ENCODE peak calls at places on chromosome 12, in eight cellular contexts. W is tibial nerve, S is nephron progenitor cell, I is endothelial cell, C is AG09319, Q is GM12865, D is heart right ventricle, B is GM06990. X is an unnamed sample.

GRCh38 chr12:109727746-109728726 is 14.4 kb downstream of the FAM222A start:
- DNase-seq in C (no peak), D (no peak), W (no peak), I (no peak), Q (no peak), S (no peak), B (no peak), X (no peak)

GRCh38 chr12:113742801-113743200 is 223.3 kb downstream of the RBM19 start:
- DNase-seq in B (no peak), I (no peak), C (no peak), W (no peak), S (no peak), D (no peak), Q (no peak), X (no peak)

GRCh38 chr12:1457901-1458300 is 136.5 kb downstream of the FBXL14 start:
- DNase-seq in I (no peak), D (no peak), W (no peak), C (peak), S (no peak), Q (no peak), B (no peak), X (no peak)

GRCh38 chr12:47753021-47754001 is 5.4 kb downstream of the RAPGEF3 start:
- DNase-seq in Q (peak), W (no peak), I (peak), D (peak), C (no peak), B (no peak), S (peak), X (no peak)

GRCh38 chr12:49974231-49974675 is 1.5 kb downstream of the AQP6 start:
- DNase-seq in B (no peak), I (peak), D (peak), Q (no peak), W (peak), C (peak), S (peak), X (no peak)

GRCh38 chr12:66708704-66709443 is 30.0 kb upstream of the GRIP1 start:
- DNase-seq in W (no peak), C (no peak), I (no peak), Q (peak), B (no peak), S (no peak), D (no peak), X (no peak)

GRCh38 chr12:104190151-104190550 is 25.4 kb upstream of the TXNRD1 start:
- DNase-seq in I (no peak), C (peak), Q (no peak), W (no peak), S (no peak), D (no peak), B (no peak), X (no peak)

GRCh38 chr12:97300921-97301320 is 161.7 kb upstream of the RMST start:
- DNase-seq in D (no peak), I (no peak), B (no peak), W (no peak), Q (no peak), C (no peak), S (no peak), X (no peak)

GRCh38 chr12:125267114-125267513 is 201.9 kb downstream of the AACS start:
- DNase-seq in B (no peak), Q (no peak), C (no peak), S (no peak), D (no peak), I (no peak), W (no peak), X (no peak)

GRCh38 chr12:15563683-15564082 is 225.5 kb downstream of the EPS8 start:
- DNase-seq in Q (no peak), D (no peak), B (no peak), I (no peak), W (peak), C (no peak), S (no peak), X (no peak)

GRCh38 chr12:68016136-68016535 is 26.9 kb downstream of the IFNG-AS1 start:
- DNase-seq in D (no peak), S (no peak), C (no peak), I (no peak), B (no peak), W (no peak), Q (no peak), X (no peak)

GRCh38 chr12:67909091-67909531 is 80.1 kb upstream of the IFNG-AS1 start:
- DNase-seq in B (no peak), Q (no peak), S (no peak), D (no peak), C (peak), I (no peak), W (no peak), X (no peak)

GRCh38 chr12:68953536-68953935 is 20.6 kb upstream of the CPM start:
- DNase-seq in C (no peak), Q (no peak), I (no peak), S (no peak), B (no peak), D (no peak), W (no peak), X (no peak)

GRCh38 chr12:127957001-127957660 is 309.8 kb upstream of the TMEM132C start:
- DNase-seq in S (no peak), D (no peak), I (no peak), W (no peak), C (no peak), B (no peak), Q (no peak), X (no peak)

GRCh38 chr12:32478858-32479257 is 79.5 kb downstream of the FGD4 start:
- DNase-seq in S (no peak), D (no peak), Q (no peak), B (no peak), W (no peak), C (no peak), I (no peak), X (no peak)

GRCh38 chr12:20458011-20458410 is 89.7 kb downstream of the PDE3A start:
- DNase-seq in S (no peak), D (no peak), I (no peak), W (no peak), B (no peak), C (no peak), Q (no peak), X (no peak)

GRCh38 chr12:54017845-54018607 is 9.2 kb downstream of the HOXC8 start:
- DNase-seq in Q (peak), I (peak), B (peak), W (peak), C (no peak), D (peak), S (peak), X (peak)

GRCh38 chr12:81585787-81586186 is 173.4 kb downstream of the PPFIA2 start:
- DNase-seq in D (no peak), B (no peak), W (no peak), Q (no peak), I (no peak), S (no peak), C (no peak), X (no peak)

GRCh38 chr12:25497021-25497420 is 56.1 kb downstream of the LMNTD1 start:
- DNase-seq in I (no peak), D (no peak), B (no peak), C (no peak), Q (no peak), W (no peak), S (no peak), X (no peak)

GRCh38 chr12:123748661-123749060 is 13.4 kb upstream of the DNAH10 start:
- DNase-seq in Q (no peak), I (no peak), C (no peak), D (no peak), B (no peak), S (no peak), W (no peak), X (no peak)

GRCh38 chr12:111304642-111305071 is 64.2 kb downstream of the PHETA1 start:
- DNase-seq in B (no peak), Q (peak), I (peak), C (no peak), W (no peak), D (no peak), S (peak), X (no peak)

GRCh38 chr12:95956557-95957145 is 13.5 kb downstream of the AMDHD1 start:
- DNase-seq in Q (no peak), I (no peak), C (no peak), W (no peak), B (no peak), D (no peak), S (no peak), X (no peak)

GRCh38 chr12:6323340-6323994 is 13.0 kb downstream of the PLEKHG6 start:
- DNase-seq in Q (peak), C (peak), D (no peak), W (no peak), B (peak), I (peak), S (no peak), X (no peak)

GRCh38 chr12:3303410-3304136 is 187.4 kb upstream of the PRMT8 start:
- DNase-seq in B (no peak), Q (no peak), S (peak), C (no peak), W (no peak), I (peak), D (no peak), X (no peak)

GRCh38 chr12:50058743-50059312 is 1.4 kb downstream of the ASIC1 start:
- DNase-seq in C (no peak), D (no peak), B (no peak), Q (no peak), W (no peak), I (no peak), S (no peak), X (no peak)

GRCh38 chr12:93109794-93110203 is 180.7 kb upstream of the EEA1 start:
- DNase-seq in Q (peak), I (no peak), S (peak), B (peak), W (no peak), C (no peak), D (no peak), X (no peak)

GRCh38 chr12:24975425-24975824 is 26.5 kb upstream of the BCAT1 start:
- DNase-seq in C (no peak), S (peak), D (no peak), B (no peak), I (no peak), Q (no peak), W (no peak), X (no peak)

GRCh38 chr12:25045869-25046268 is 97.0 kb upstream of the BCAT1 start:
- DNase-seq in Q (no peak), S (no peak), I (no peak), C (no peak), B (no peak), D (no peak), W (no peak), X (no peak)

GRCh38 chr12:12976366-12976765 is 23.7 kb downstream of the HEBP1 start:
- DNase-seq in Q (no peak), W (peak), S (no peak), I (no peak), B (no peak), D (no peak), C (peak), X (no peak)

GRCh38 chr12:12974211-12974610 is 22.2 kb upstream of the GPRC5D start:
- DNase-seq in C (no peak), I (no peak), B (no peak), D (no peak), Q (no peak), S (no peak), W (no peak), X (no peak)

GRCh38 chr12:12973019-12973418 is 21.0 kb upstream of the GPRC5D start:
- DNase-seq in Q (no peak), B (no peak), S (no peak), I (no peak), W (no peak), D (no peak), C (no peak), X (no peak)

GRCh38 chr12:12977231-12977630 is 22.8 kb downstream of the HEBP1 start:
- DNase-seq in S (no peak), I (no peak), D (no peak), W (no peak), B (no peak), Q (no peak), C (no peak), X (no peak)

DNA sequence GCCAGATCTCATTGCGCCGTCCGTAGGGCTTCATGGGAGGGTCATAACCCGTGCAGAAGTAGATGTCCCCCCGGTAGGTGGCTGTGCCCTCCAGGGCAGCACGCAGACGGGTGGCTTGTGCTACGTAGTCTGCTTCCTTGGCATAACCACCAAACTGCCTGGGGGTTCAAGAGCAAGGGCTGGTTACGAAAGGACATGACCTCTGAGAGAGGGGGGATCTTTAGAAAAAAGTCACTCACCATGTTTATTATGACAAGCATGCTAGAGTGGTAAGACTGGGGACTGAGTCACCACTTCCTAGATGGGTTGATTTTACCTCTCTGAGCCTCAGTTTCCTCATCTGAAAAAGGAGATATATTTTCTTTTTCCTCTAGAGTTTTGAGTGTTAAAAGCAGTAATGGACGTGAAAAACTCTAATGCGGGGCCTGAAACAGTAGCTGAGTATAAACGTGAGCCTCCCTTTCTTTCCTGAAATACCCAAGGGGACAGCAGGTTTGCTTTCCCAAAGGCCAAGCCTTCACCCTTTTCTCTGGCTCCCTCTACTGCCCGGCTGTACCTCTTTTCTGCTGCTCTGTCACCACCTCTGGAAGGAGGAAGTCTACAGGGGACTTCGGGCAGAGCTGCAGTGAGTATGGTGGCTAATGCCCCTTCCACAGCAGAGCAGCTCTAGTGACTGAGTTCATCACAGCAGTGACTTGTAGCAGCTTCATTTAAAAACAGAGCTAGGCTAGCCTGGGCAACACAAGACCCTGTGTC is 23.5 kb upstream of the GPRC5D start:
- DNase-seq in C (no peak), D (no peak), I (peak), B (no peak), S (peak), W (no peak), Q (peak), X (no peak)
- TF ChIP-seq CTCF in C (peak), D (peak), I (no peak), B (peak), S (no peak), W (peak), Q (peak), X (peak)

DNA sequence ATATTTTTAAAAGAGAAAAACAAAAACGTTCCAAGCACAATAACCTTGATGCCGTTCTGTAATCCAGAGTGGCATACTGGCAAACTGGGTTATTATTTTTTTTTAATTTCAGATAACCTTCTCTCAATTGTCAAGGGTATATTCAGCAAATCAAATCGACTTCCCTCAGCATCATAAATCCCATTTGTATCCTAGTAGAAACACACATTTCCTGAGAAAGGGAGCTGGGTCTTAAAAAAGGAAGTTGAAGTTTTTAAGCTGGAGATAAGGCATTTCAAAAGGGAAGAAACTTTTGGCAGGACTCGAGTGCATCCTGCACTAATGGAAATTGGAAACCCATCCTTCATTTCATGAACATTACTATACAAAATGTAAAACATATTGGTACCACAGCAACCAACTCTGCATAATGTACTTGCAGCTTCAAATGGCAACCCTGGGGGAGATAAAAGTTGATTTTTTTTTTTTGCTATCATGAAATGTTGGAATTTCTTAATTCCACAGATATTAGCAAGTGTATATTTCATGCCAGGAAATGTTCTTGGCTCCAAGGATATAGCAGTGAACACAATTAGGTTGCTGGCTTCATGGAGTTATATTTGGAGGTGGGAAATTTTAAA is 23.7 kb upstream of the TMCC3 start:
- DNase-seq in Q (no peak), W (no peak), I (no peak), C (no peak), D (no peak), S (no peak), B (no peak), X (no peak)
- TF ChIP-seq CTCF in Q (no peak), W (no peak), I (no peak), C (no peak), D (no peak), S (no peak), B (no peak), X (no peak)

GRCh38 chr12:52307836-52308806 is 13.1 kb downstream of the KRT83 start:
- DNase-seq in I (peak), B (peak), C (peak), D (peak), Q (no peak), W (no peak), S (peak), X (no peak)

GRCh38 chr12:52300796-52301691 is 9.7 kb upstream of the KRT81 start:
- DNase-seq in Q (no peak), B (no peak), S (peak), I (no peak), W (no peak), C (no peak), D (no peak), X (no peak)

GRCh38 chr12:52308807-52309425 is 12.3 kb downstream of the KRT83 start:
- DNase-seq in D (no peak), S (no peak), C (no peak), B (no peak), Q (no peak), W (no peak), I (no peak), X (no peak)

GRCh38 chr12:52310622-52311281 is 10.4 kb downstream of the KRT83 start:
- DNase-seq in B (no peak), C (no peak), W (no peak), S (no peak), I (no peak), Q (no peak), D (no peak), X (no peak)

GRCh38 chr12:52305921-52306705 is 14.8 kb upstream of the KRT81 start:
- DNase-seq in Q (no peak), B (no peak), C (no peak), D (no peak), W (no peak), S (no peak), I (peak), X (no peak)
- TF ChIP-seq CTCF in Q (peak), B (peak), C (peak), D (peak), W (no peak), S (peak), I (peak), X (no peak)

GRCh38 chr12:75844049-75844448 is 187.5 kb downstream of the PHLDA1 start:
- DNase-seq in C (no peak), D (no peak), Q (no peak), S (no peak), W (no peak), I (no peak), B (no peak), X (no peak)
- TF ChIP-seq CTCF in C (no peak), D (no peak), Q (no peak), S (no peak), W (no peak), I (no peak), B (no peak), X (no peak)

GRCh38 chr12:62681306-62681705 is 214.7 kb downstream of the MON2 start:
- DNase-seq in S (no peak), B (no peak), Q (no peak), I (no peak), W (no peak), C (no peak), D (no peak), X (no peak)
- TF ChIP-seq CTCF in S (no peak), B (no peak), Q (no peak), I (no peak), W (no peak), C (no peak), D (no peak), X (no peak)

GRCh38 chr12:112686373-112686772 is 105.2 kb upstream of the RPH3A start:
- DNase-seq in Q (no peak), B (no peak), C (no peak), D (no peak), W (no peak), I (no peak), S (no peak), X (no peak)
- TF ChIP-seq CTCF in Q (no peak), B (no peak), C (no peak), D (no peak), W (no peak), I (no peak), S (no peak), X (no peak)

DNA sequence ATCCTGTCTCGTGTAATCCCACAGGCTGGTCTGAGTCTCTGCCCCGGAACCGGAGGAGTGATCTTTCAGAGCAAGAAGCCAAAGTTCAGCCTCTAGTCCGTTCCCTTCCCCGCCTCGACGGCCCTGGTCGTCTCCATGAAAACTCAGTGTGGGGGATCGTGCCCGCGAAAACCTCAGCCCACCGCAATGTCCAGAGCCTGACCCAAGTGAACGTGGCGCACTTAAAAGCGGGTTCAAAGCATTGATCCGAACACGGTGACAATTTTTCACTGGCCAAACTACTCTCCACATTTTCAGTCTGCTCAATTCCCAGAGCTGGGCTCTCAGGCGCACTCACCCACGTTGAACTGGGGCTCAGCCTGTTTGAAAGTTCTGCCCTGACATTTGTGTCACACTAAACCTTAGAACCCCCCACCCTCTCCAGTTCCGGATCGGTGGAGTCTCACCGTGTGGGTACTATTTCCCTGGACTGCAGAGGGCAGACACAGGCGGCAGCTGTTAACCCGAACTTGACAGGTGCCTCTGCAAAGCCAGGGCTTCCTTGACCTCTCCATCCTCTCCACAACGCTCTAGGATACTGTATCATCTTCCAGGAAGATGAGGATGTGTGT is 883 bp upstream of the PRICKLE1 start:
- DNase-seq in B (peak), S (peak), W (no peak), C (no peak), I (peak), Q (peak), D (peak), X (no peak)
- TF ChIP-seq CTCF in B (no peak), S (no peak), W (no peak), C (no peak), I (no peak), Q (no peak), D (peak), X (no peak)

GRCh38 chr12:116853507-116853906 is 27.7 kb downstream of the HRK start:
- DNase-seq in I (no peak), C (no peak), D (no peak), Q (no peak), B (no peak), W (no peak), S (no peak), X (no peak)

DNA sequence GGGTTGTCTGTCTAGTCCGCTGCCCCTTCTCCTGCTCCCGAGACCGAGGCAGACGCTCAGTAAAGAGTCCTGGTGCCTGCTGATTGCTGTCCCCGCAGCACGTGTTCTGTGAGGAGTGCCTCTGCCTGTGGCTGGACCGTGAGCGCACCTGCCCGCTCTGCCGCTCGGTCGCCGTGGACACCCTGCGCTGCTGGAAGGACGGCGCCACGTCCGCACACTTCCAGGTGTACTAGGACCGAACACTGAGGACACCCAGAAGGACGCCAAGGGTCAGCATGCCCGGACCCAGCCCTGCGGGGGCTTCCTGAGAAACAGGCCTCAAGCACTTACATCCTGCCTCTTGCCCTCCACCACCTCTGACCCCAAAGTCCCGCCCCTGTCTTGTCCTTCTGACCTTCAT is 32.0 kb downstream of the HRK start:
- DNase-seq in S (no peak), I (no peak), Q (no peak), W (no peak), B (no peak), C (no peak), D (no peak), X (no peak)
- TF ChIP-seq CTCF in S (no peak), I (no peak), Q (no peak), W (no peak), B (no peak), C (no peak), D (no peak), X (no peak)